ENCODE peak calls at places on chromosomes 13 and 19, in eight cellular contexts. A is body of pancreas, Z is lower leg skin, I is testis, B is suprapubic skin, U is stomach, Q is A549, K is tibial nerve. L is an unnamed sample.
A peak's percentile ranks its signal among the peaks of the same experiment; 100 is the strongest.

GRCh38 chr19:50490411-50490811 is 13.8 kb upstream of the GARIN5A start:
- DNase-seq in U (no peak), K (no peak), Q (no peak), Z (no peak), B (no peak), I (no peak), A (no peak), L (no peak)

GRCh38 chr13:40232321-40232720 is 434.1 kb downstream of the FOXO1 start:
- DNase-seq in U (no peak), K (no peak), Z (no peak), I (no peak), Q (no peak), B (no peak), A (no peak), L (no peak)

GRCh38 chr19:8150178-8150865 is 930 bp upstream of the FBN3 start:
- DNase-seq in U (no peak), Z (no peak), K (no peak), Q (no peak), A (no peak), B (no peak), I (no peak), L (no peak)

GRCh38 chr13:112074139-112074710 is 7.3 kb downstream of the SOX1 start:
- DNase-seq in B (no peak), Q (no peak), A (no peak), I (no peak), K (no peak), U (no peak), Z (peak; percentile 81), L (no peak)

GRCh38 chr13:111259058-111259457 is 61.4 kb upstream of the TEX29 start:
- DNase-seq in K (no peak), Z (no peak), B (no peak), I (no peak), U (no peak), A (no peak), Q (no peak), L (no peak)

GRCh38 chr13:108227651-108228272 is 9.6 kb downstream of the ABHD13 start:
- DNase-seq in A (no peak), K (no peak), B (no peak), U (no peak), I (no peak), Z (no peak), Q (peak; percentile 30), L (no peak)

GRCh38 chr19:18173054-18173571 is 500 bp upstream of the IFI30 start:
- DNase-seq in B (no peak), Q (no peak), Z (peak; percentile 92), K (no peak), U (no peak), A (no peak), I (no peak), L (no peak)

GRCh38 chr13:99215466-99215865 is 14.8 kb downstream of the UBAC2 start:
- DNase-seq in U (no peak), Q (no peak), I (no peak), B (no peak), Z (peak; percentile 86), K (no peak), A (no peak), L (no peak)

GRCh38 chr13:107847406-107847805 is 367.9 kb downstream of the LIG4 start:
- DNase-seq in B (no peak), A (no peak), I (no peak), Q (no peak), Z (no peak), K (no peak), U (no peak), L (no peak)

GRCh38 chr19:3094638-3095374 is 644 bp downstream of the GNA11 start:
- DNase-seq in I (no peak), Q (no peak), Z (no peak), A (peak; percentile 33), B (peak; percentile 76), K (no peak), U (no peak), L (no peak)

GRCh38 chr19:18969953-18970659 is 29.1 kb upstream of the HOMER3 start:
- DNase-seq in Q (peak; percentile 23), B (no peak), U (no peak), Z (no peak), A (no peak), K (no peak), I (no peak), L (no peak)

GRCh38 chr19:10353793-10354391 is 14.5 kb upstream of the ICAM3 start:
- DNase-seq in Z (no peak), B (no peak), I (peak; percentile 86), A (peak; percentile 37), U (no peak), K (peak; percentile 76), Q (peak; percentile 56), L (no peak)

DNA sequence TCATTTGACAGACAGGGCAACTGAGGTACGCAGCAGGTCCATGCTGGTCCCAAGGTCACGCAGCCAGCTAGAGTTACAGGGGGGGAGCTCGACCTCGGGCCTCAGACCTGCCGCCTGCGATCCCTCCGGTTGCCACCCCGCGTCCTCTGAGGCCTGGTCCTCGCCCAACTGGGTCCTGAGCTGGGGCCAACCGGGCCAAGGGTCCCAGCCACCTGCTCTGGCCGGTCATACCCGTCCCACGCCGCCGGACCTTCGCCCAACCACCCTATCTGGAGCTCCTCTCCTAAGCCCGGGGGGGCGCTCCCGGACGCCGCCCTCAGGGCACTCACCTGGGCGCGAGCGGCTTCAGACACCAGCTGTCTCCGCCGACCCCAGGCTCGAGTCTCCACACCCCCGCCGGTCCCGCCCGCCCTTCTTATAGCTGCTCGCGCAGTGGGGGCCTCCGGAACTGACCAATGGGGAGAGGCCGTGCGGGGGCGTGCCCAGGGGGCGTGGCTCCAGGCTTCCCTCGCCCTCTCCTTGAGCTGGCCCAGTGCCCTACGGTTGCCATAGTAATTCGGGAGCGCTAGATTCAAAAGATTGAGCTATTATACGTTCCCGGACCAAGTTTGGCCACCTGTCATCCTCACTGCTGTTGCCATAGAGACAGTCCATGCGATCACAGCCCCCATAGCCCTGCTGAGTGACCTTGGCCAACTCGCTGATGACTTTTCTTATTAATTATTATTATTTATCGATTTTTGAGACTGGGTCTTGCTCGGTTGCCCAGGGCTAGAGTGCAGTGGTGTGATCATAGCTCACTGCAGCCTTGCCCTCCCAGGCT is at the start of gene PLIN5:
- DNase-seq in I (peak; percentile 89), B (no peak), U (peak; percentile 96), Z (no peak), Q (peak; percentile 66), K (no peak), A (peak; percentile 99), L (no peak)
- TF ChIP-seq POLR2A in I (no peak), B (no peak), U (no peak), Z (no peak), Q (no peak), K (no peak), A (peak; percentile 89), L (no peak)

GRCh38 chr13:44068169-44068568 is 188.5 kb downstream of the LACC1 start:
- DNase-seq in K (no peak), U (no peak), Z (no peak), I (no peak), A (no peak), Q (no peak), B (no peak), L (no peak)

GRCh38 chr13:44075113-44075512 is 195.4 kb downstream of the LACC1 start:
- DNase-seq in I (no peak), Z (no peak), B (no peak), A (no peak), U (no peak), Q (no peak), K (no peak), L (no peak)

GRCh38 chr13:44068737-44069136 is 189.0 kb downstream of the LACC1 start:
- DNase-seq in A (no peak), I (no peak), Q (peak; percentile 50), K (no peak), Z (no peak), U (no peak), B (no peak), L (peak; percentile 13)

GRCh38 chr13:44072536-44072935 is 192.8 kb downstream of the LACC1 start:
- DNase-seq in U (no peak), A (no peak), I (no peak), K (no peak), Z (no peak), B (no peak), Q (no peak), L (no peak)
- TF ChIP-seq POLR2A in U (no peak), A (no peak), I (no peak), K (no peak), Z (no peak), B (no peak), Q (no peak), L (no peak)

GRCh38 chr19:5963855-5964254 is 14.1 kb downstream of the RANBP3 start:
- DNase-seq in Q (no peak), I (no peak), K (no peak), U (no peak), B (no peak), A (no peak), Z (no peak), L (no peak)
- TF ChIP-seq POLR2A in Q (no peak), I (no peak), K (no peak), U (no peak), B (no peak), A (no peak), Z (no peak), L (no peak)

GRCh38 chr19:16661480-16662034 is 618 bp downstream of the TMEM38A start:
- DNase-seq in Q (no peak), K (peak; percentile 14), U (peak; percentile 33), I (peak; percentile 57), Z (peak; percentile 87), A (peak; percentile 37), B (peak; percentile 80), L (no peak)

GRCh38 chr19:16659464-16659831 is 496 bp downstream of the SMIM7 start:
- DNase-seq in Q (no peak), I (no peak), A (no peak), B (no peak), Z (no peak), K (no peak), U (peak; percentile 26), L (no peak)

GRCh38 chr19:16657384-16657783 is 2.6 kb downstream of the SMIM7 start:
- DNase-seq in Q (no peak), Z (no peak), I (no peak), U (no peak), K (no peak), B (no peak), A (no peak), L (no peak)

GRCh38 chr19:16659832-16660708 is at the start of gene SMIM7:
- DNase-seq in A (peak; percentile 99), Q (peak; percentile 97), I (peak; percentile 99), K (peak; percentile 96), B (peak; percentile 99), Z (peak; percentile 99), U (peak; percentile 99), L (peak; percentile 97)

GRCh38 chr19:16660763-16661479 is at the start of gene TMEM38A:
- DNase-seq in Q (no peak), K (peak; percentile 16), A (peak; percentile 66), I (peak; percentile 36), Z (peak; percentile 86), B (peak; percentile 79), U (peak; percentile 72), L (peak; percentile 54)
- TF ChIP-seq POLR2A in Q (peak; percentile 52), K (no peak), A (peak; percentile 27), I (no peak), Z (no peak), B (no peak), U (no peak), L (peak; percentile 35)